ENCODE peak calls at places on chromosomes 13 and 19, in four cellular contexts. F is colonic mucosa; H is CD4-positive, alpha-beta T cell; R is B cell. A is an unnamed sample.

GRCh38 chr13:62014299-62014698 is 598.6 kb upstream of the PCDH20 start:
- DNase-seq in F (no peak), H (no peak), R (no peak), A (no peak)

GRCh38 chr13:59906413-59907027 is 257.2 kb downstream of the DIAPH3 start:
- DNase-seq in F (no peak), H (no peak), R (no peak), A (no peak)

GRCh38 chr19:38526430-38526829 is 91.3 kb downstream of the MAP4K1 start:
- DNase-seq in F (no peak), H (no peak), R (no peak), A (no peak)

GRCh38 chr19:7699422-7700127 is 2.4 kb downstream of the FCER2 start:
- DNase-seq in F (no peak), H (no peak), R (peak; percentile 17), A (no peak)

GRCh38 chr19:32576790-32577189 is 4.2 kb upstream of the PDCD5 start:
- DNase-seq in F (no peak), H (no peak), R (no peak), A (no peak)

GRCh38 chr19:42850981-42851717 is 28.4 kb downstream of the PSG1 start:
- DNase-seq in F (no peak), H (no peak), R (no peak), A (no peak)

GRCh38 chr13:41802684-41803554 is 158.0 kb downstream of the VWA8 start:
- DNase-seq in F (no peak), H (no peak), R (no peak), A (no peak)

GRCh38 chr19:9205506-9206113 is 13.8 kb downstream of the OR7D4 start:
- DNase-seq in F (peak; percentile 52), H (peak; percentile 54), R (peak; percentile 62), A (peak; percentile 78)

GRCh38 chr13:92572190-92572589 is 654.4 kb upstream of the GPC6 start:
- DNase-seq in F (no peak), H (no peak), R (no peak), A (no peak)

GRCh38 chr19:3823345-3823704 is 37.1 kb upstream of the MATK start:
- DNase-seq in F (no peak), H (no peak), R (no peak), A (no peak)

GRCh38 chr19:10286803-10287737 is at the start of gene ICAM4:
- DNase-seq in F (peak; percentile 54), H (no peak), R (peak; percentile 39), A (no peak)

GRCh38 chr13:30404207-30404606 is 18.1 kb upstream of the UBE2L5 start:
- DNase-seq in F (no peak), H (no peak), R (no peak), A (no peak)

GRCh38 chr13:40445557-40445990 is 220.9 kb downstream of the FOXO1 start:
- DNase-seq in F (peak; percentile 19), H (no peak), R (peak; percentile 80), A (no peak)

GRCh38 chr13:30895773-30896172 is 10.3 kb upstream of the MEDAG start:
- DNase-seq in F (no peak), H (no peak), R (no peak), A (no peak)

GRCh38 chr19:48465215-48465614 is 4.0 kb upstream of the CYTH2 start:
- DNase-seq in F (no peak), H (no peak), R (no peak), A (no peak)

GRCh38 chr13:46213242-46213641 is 1.5 kb downstream of the LRRC63 start:
- DNase-seq in F (no peak), H (no peak), R (no peak), A (no peak)

GRCh38 chr13:26561636-26562537 is 4.4 kb downstream of the WASF3 start:
- DNase-seq in F (no peak), H (no peak), R (no peak), A (no peak)

GRCh38 chr13:39406688-39407087 is 196.3 kb downstream of the LHFPL6 start:
- DNase-seq in F (no peak), H (no peak), R (no peak), A (no peak)

GRCh38 chr13:29579094-29579493 is 16.4 kb downstream of the SLC7A1 start:
- DNase-seq in F (no peak), H (no peak), R (no peak), A (no peak)

GRCh38 chr13:110238795-110239194 is 68.2 kb downstream of the COL4A1 start:
- DNase-seq in F (no peak), H (no peak), R (no peak), A (no peak)

GRCh38 chr13:30818323-30818960 is 83.1 kb downstream of the ALOX5AP start:
- DNase-seq in F (no peak), H (no peak), R (no peak), A (no peak)

GRCh38 chr19:8592231-8593009 is 15.2 kb upstream of the MYO1F start:
- DNase-seq in F (peak; percentile 88), H (peak; percentile 96), R (peak; percentile 82), A (peak; percentile 96)

GRCh38 chr19:919157-920050 is 2.3 kb downstream of the KISS1R start:
- DNase-seq in F (no peak), H (peak; percentile 46), R (peak; percentile 78), A (no peak)

GRCh38 chr19:38678217-38678890 is 30.9 kb downstream of the ACTN4 start:
- DNase-seq in F (no peak), H (no peak), R (no peak), A (no peak)

GRCh38 chr19:40279120-40279551 is 6.0 kb downstream of the AKT2 start:
- DNase-seq in F (peak; percentile 37), H (no peak), R (no peak), A (no peak)

GRCh38 chr13:94058821-94059360 is 420.6 kb downstream of the DCT start:
- DNase-seq in F (no peak), H (no peak), R (no peak), A (no peak)

GRCh38 chr13:47135800-47136658 is 239.2 kb upstream of the HTR2A start:
- DNase-seq in F (no peak), H (no peak), R (no peak), A (no peak)

GRCh38 chr13:42320375-42320787 is 48.4 kb downstream of the AKAP11 start:
- DNase-seq in F (no peak), H (no peak), R (no peak), A (no peak)

GRCh38 chr19:14619404-14619803 is 36.5 kb downstream of the CLEC17A start:
- DNase-seq in F (no peak), H (no peak), R (no peak), A (no peak)

GRCh38 chr13:50592412-50593145 is 250.9 kb downstream of the DLEU7 start:
- DNase-seq in F (no peak), H (no peak), R (no peak), A (no peak)

GRCh38 chr19:21084343-21084742 is 2.3 kb downstream of the ZNF714 start:
- DNase-seq in F (no peak), H (no peak), R (no peak), A (no peak)

GRCh38 chr13:52664269-52664668 is 11.6 kb downstream of the SUGT1 start:
- DNase-seq in F (no peak), H (no peak), R (no peak), A (no peak)

GRCh38 chr19:9189538-9189937 is 10.8 kb downstream of the OR7D2 start:
- DNase-seq in F (no peak), H (no peak), R (no peak), A (no peak)

GRCh38 chr19:51422053-51422448 is 4.6 kb upstream of the SIGLEC10 start:
- DNase-seq in F (peak; percentile 92), H (peak; percentile 80), R (peak; percentile 84), A (peak; percentile 90)

GRCh38 chr13:52665325-52665724 is 12.7 kb downstream of the SUGT1 start:
- DNase-seq in F (no peak), H (no peak), R (no peak), A (no peak)

GRCh38 chr19:53621885-53622710 is 9.7 kb upstream of the DPRX start:
- DNase-seq in F (no peak), H (no peak), R (no peak), A (no peak)

GRCh38 chr13:65940720-65941119 is 1289.4 kb downstream of the PCDH9 start:
- DNase-seq in F (no peak), H (no peak), R (no peak), A (no peak)

GRCh38 chr13:26202365-26202972 is 19.6 kb downstream of the RNF6 start:
- DNase-seq in F (no peak), H (no peak), R (no peak), A (no peak)

GRCh38 chr19:14189415-14189814 is 16.6 kb downstream of the ADGRL1 start:
- DNase-seq in F (no peak), H (no peak), R (no peak), A (no peak)

GRCh38 chr13:107867701-107868661 is 347.4 kb downstream of the LIG4 start:
- DNase-seq in F (no peak), H (no peak), R (peak; percentile 39), A (peak; percentile 77)
- TF ChIP-seq CTCF in F (no peak), H (no peak), R (no peak), A (peak; percentile 71)

GRCh38 chr19:27775395-27775794 is 1437.6 kb downstream of the UQCRFS1 start:
- DNase-seq in F (no peak), H (no peak), R (no peak), A (no peak)
- TF ChIP-seq CTCF in F (no peak), H (no peak), R (no peak), A (no peak)

GRCh38 chr13:83780201-83780600 is 102.1 kb downstream of the SLITRK1 start:
- DNase-seq in F (no peak), H (no peak), R (no peak), A (no peak)
- TF ChIP-seq CTCF in F (no peak), H (no peak), R (no peak), A (peak; percentile 60)

DNA sequence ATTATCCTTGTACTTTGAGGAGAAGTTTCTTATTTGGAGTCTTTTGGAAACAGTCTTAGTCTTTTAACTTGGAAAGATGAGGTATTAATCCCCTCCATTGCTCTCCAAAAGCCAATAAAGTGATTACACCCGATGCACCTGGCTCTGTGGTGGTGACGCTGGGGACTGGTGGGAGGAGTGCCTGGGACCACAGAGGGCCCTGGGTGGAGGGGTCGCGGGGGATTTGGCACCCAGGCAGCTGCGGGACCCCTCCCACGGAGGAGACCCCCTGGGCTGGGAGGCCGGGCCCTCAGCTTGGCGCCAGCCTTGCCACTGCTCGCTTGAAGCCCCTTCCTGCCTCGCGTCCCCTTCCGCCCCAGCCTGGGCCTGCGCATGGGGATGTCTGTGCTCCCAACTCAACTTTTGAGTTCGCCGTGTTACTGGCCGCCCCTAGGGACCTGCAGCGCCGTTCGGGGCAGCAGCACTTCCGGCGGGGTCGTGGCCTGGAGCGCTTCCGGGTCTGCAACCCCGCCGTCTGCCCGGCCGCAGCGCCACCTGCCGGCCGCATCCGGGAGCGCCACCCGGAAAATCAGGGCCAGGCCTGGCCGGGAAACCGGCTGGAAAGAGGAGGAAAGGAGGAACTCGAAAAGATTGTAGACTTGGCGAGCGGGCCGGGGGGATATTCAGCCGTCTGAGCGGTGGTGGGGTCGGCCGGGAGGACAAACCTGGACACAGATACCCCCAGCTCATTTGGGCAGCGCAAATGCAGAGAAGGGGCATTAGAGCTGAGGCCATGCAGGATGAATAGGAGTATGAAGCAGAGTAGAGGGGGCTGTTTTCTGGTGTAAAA is 8.4 kb downstream of the PEAK3 start:
- DNase-seq in F (peak; percentile 82), H (peak; percentile 69), R (peak; percentile 97), A (peak; percentile 91)
- TF ChIP-seq CTCF in F (peak; percentile 98), H (peak; percentile 99), R (peak; percentile 94), A (peak; percentile 100)